ENCODE peak calls at places on chromosome X, in ten cellular contexts. Y is stimulated activated CD8-positive, alpha-beta memory T cell treated with anti-CD3 and anti-CD28 coated beads, Interleukin-4, amount 100 ng/mL, for 1 hour; W is NCI-H2107; L is choroid plexus epithelial cell; S is bronchial epithelial cell; O is heart right ventricle; Z is A549; V is AG08396; A is natural killer cell; G is cardiac muscle cell. J is an unnamed sample.

GRCh38 chrX:70479970-70480659 is 35.5 kb downstream of the DLG3 start:
- DNase-seq in Y (no peak), W (no peak), L (peak), S (peak), O (no peak), Z (peak), V (no peak), A (no peak), G (peak), J (peak)

GRCh38 chrX:41022579-41022978 is 62.7 kb upstream of the USP9X start:
- DNase-seq in Y (no peak), W (no peak), L (peak), S (peak), O (no peak), Z (peak), V (no peak), A (no peak), G (peak), J (no peak)

GRCh38 chrX:154712781-154713391 is 38.0 kb downstream of the GAB3 start:
- DNase-seq in Y (no peak), W (no peak), L (peak), S (peak), O (no peak), Z (no peak), V (no peak), A (no peak), G (peak), J (no peak)

GRCh38 chrX:9717376-9717775 is 48.3 kb downstream of the GPR143 start:
- DNase-seq in Y (no peak), W (no peak), L (no peak), S (no peak), O (no peak), Z (no peak), V (no peak), A (no peak), G (no peak), J (no peak)

GRCh38 chrX:54178100-54178940 is 4.7 kb downstream of the FAM120C start:
- DNase-seq in Y (no peak), W (no peak), L (peak), S (peak), O (no peak), Z (peak), V (peak), A (no peak), G (peak), J (no peak)

GRCh38 chrX:23784487-23785301 is 1.7 kb downstream of the SAT1 start:
- DNase-seq in Y (no peak), W (no peak), L (peak), S (peak), O (no peak), Z (peak), V (peak), A (no peak), G (peak), J (peak)

GRCh38 chrX:119729408-119730201 is 28.8 kb upstream of the SOWAHD start:
- DNase-seq in Y (peak), W (peak), L (peak), S (peak), O (peak), Z (peak), V (peak), A (peak), G (peak), J (peak)

GRCh38 chrX:131988236-131988635 is 34.9 kb upstream of the STK26 start:
- DNase-seq in Y (no peak), W (no peak), L (no peak), S (no peak), O (no peak), Z (no peak), V (no peak), A (no peak), G (no peak), J (no peak)

GRCh38 chrX:54824722-54825121 is 17.2 kb downstream of the MAGED2 start:
- DNase-seq in Y (no peak), W (no peak), L (no peak), S (no peak), O (no peak), Z (no peak), V (no peak), A (no peak), G (no peak), J (no peak)

GRCh38 chrX:120429776-120430535 is 39.1 kb downstream of the LAMP2 start:
- DNase-seq in Y (no peak), W (peak), L (peak), S (no peak), O (no peak), Z (no peak), V (no peak), A (no peak), G (no peak), J (no peak)

GRCh38 chrX:31117195-31117594 is 45.4 kb upstream of the FTHL17 start:
- DNase-seq in Y (no peak), W (no peak), L (no peak), S (no peak), O (no peak), Z (no peak), V (no peak), A (no peak), G (no peak), J (no peak)

GRCh38 chrX:54808109-54808604 is 612 bp downstream of the MAGED2 start:
- DNase-seq in Y (no peak), W (peak), L (no peak), S (peak), O (peak), Z (peak), V (peak), A (peak), G (peak), J (peak)

GRCh38 chrX:119062750-119063374 is 9.9 kb upstream of the CT47C1 start:
- DNase-seq in Y (no peak), W (peak), L (peak), S (peak), O (no peak), Z (no peak), V (no peak), A (no peak), G (peak), J (no peak)

GRCh38 chrX:138191998-138192397 is 519.5 kb downstream of the FGF13 start:
- DNase-seq in Y (no peak), W (no peak), L (peak), S (peak), O (no peak), Z (peak), V (peak), A (no peak), G (peak), J (peak)

GRCh38 chrX:95893632-95894031 is 791.0 kb upstream of the DIAPH2 start:
- DNase-seq in Y (no peak), W (no peak), L (peak), S (no peak), O (no peak), Z (no peak), V (no peak), A (no peak), G (peak), J (no peak)

GRCh38 chrX:16589211-16589610 is 60.7 kb upstream of the S100G start:
- DNase-seq in Y (no peak), W (no peak), L (peak), S (peak), O (no peak), Z (peak), V (peak), A (no peak), G (peak), J (no peak)

GRCh38 chrX:120000490-120001246 is 57.1 kb upstream of the NKAP start:
- DNase-seq in Y (no peak), W (no peak), L (peak), S (peak), O (no peak), Z (no peak), V (no peak), A (no peak), G (no peak), J (peak)

GRCh38 chrX:150362599-150363481 is at the start of gene MAMLD1:
- DNase-seq in Y (no peak), W (no peak), L (peak), S (peak), O (peak), Z (peak), V (peak), A (peak), G (peak), J (peak)

GRCh38 chrX:47607091-47607490 is 12.6 kb downstream of the SYN1 start:
- DNase-seq in Y (no peak), W (no peak), L (peak), S (no peak), O (no peak), Z (no peak), V (no peak), A (no peak), G (peak), J (no peak)

GRCh38 chrX:123665197-123665596 is 67.7 kb downstream of the THOC2 start:
- DNase-seq in Y (no peak), W (no peak), L (peak), S (peak), O (no peak), Z (peak), V (no peak), A (no peak), G (no peak), J (peak)

GRCh38 chrX:97895751-97896150 is 1012.0 kb downstream of the RPA4 start:
- DNase-seq in Y (no peak), W (no peak), L (peak), S (peak), O (no peak), Z (no peak), V (peak), A (no peak), G (no peak), J (no peak)

GRCh38 chrX:40933132-40934078 is 151.8 kb upstream of the USP9X start:
- DNase-seq in Y (no peak), W (no peak), L (peak), S (no peak), O (no peak), Z (peak), V (no peak), A (no peak), G (peak), J (peak)

GRCh38 chrX:71996826-71997225 is 86.2 kb downstream of the NHSL2 start:
- DNase-seq in Y (no peak), W (no peak), L (no peak), S (no peak), O (peak), Z (no peak), V (peak), A (no peak), G (peak), J (no peak)

GRCh38 chrX:130545796-130546195 is 144.0 kb downstream of the RBMX2 start:
- DNase-seq in Y (no peak), W (no peak), L (no peak), S (no peak), O (no peak), Z (no peak), V (no peak), A (no peak), G (no peak), J (no peak)

GRCh38 chrX:42094208-42094607 is 170.9 kb upstream of the CASK start:
- DNase-seq in Y (no peak), W (no peak), L (peak), S (peak), O (no peak), Z (no peak), V (no peak), A (no peak), G (peak), J (peak)

GRCh38 chrX:45851434-45851991 is 650.8 kb upstream of the DIPK2B start:
- DNase-seq in Y (no peak), W (no peak), L (peak), S (peak), O (no peak), Z (peak), V (peak), A (no peak), G (no peak), J (peak)

GRCh38 chrX:154371771-154372300 is 2.6 kb downstream of the FLNA start:
- DNase-seq in Y (no peak), W (no peak), L (no peak), S (no peak), O (peak), Z (no peak), V (no peak), A (no peak), G (no peak), J (no peak)

GRCh38 chrX:154121961-154122360 is 22.1 kb upstream of the OPN1LW start:
- DNase-seq in Y (no peak), W (no peak), L (no peak), S (peak), O (no peak), Z (no peak), V (no peak), A (no peak), G (no peak), J (no peak)

GRCh38 chrX:39975094-39975865 is 122.5 kb downstream of the BCOR start:
- DNase-seq in Y (no peak), W (no peak), L (no peak), S (peak), O (no peak), Z (no peak), V (no peak), A (no peak), G (no peak), J (peak)

GRCh38 chrX:47637546-47638195 is 7.9 kb upstream of the CFP start:
- DNase-seq in Y (no peak), W (no peak), L (no peak), S (peak), O (peak), Z (no peak), V (no peak), A (no peak), G (peak), J (no peak)

GRCh38 chrX:119654112-119654531 is 38.8 kb downstream of the SEPTIN6 start:
- DNase-seq in Y (no peak), W (no peak), L (peak), S (peak), O (peak), Z (no peak), V (no peak), A (no peak), G (peak), J (peak)